ENCODE peak calls at places on chromosomes 16 and 17, in four cellular contexts. K, X, T and C are unnamed samples.

GRCh38 chr16:58048914-58049696 is 23.6 kb downstream of the MMP15 start:
- DNase-seq in K (no peak), X (no peak), T (no peak), C (peak)

GRCh38 chr16:88481851-88482250 is 28.8 kb downstream of the ZFPM1 start:
- DNase-seq in K (no peak), X (no peak), T (no peak), C (no peak)

GRCh38 chr16:55118701-55119260 is 188.1 kb downstream of the IRX5 start:
- DNase-seq in K (no peak), X (no peak), T (no peak), C (no peak)

GRCh38 chr17:10297691-10298090 is 75.1 kb downstream of the MYH13 start:
- DNase-seq in K (no peak), X (no peak), T (no peak), C (no peak)

GRCh38 chr17:51427259-51428255 is 167.2 kb downstream of the UTP18 start:
- DNase-seq in K (no peak), X (no peak), T (no peak), C (peak)

GRCh38 chr16:66372078-66372897 is 5.8 kb downstream of the CDH5 start:
- DNase-seq in K (no peak), X (no peak), T (no peak), C (no peak)

GRCh38 chr16:27740496-27741201 is 190.7 kb downstream of the KATNIP start:
- DNase-seq in K (no peak), X (no peak), T (no peak), C (no peak)

GRCh38 chr17:48470388-48471034 is 40.5 kb upstream of the SKAP1 start:
- DNase-seq in K (no peak), X (no peak), T (no peak), C (no peak)

GRCh38 chr17:74544991-74545441 is 899 bp downstream of the CD300C start:
- DNase-seq in K (no peak), X (no peak), T (no peak), C (no peak)

GRCh38 chr17:17507465-17508011 is 11.3 kb upstream of the RASD1 start:
- DNase-seq in K (no peak), X (no peak), T (no peak), C (no peak)

GRCh38 chr16:2791174-2791573 is 3.8 kb upstream of the PRSS33 start:
- DNase-seq in K (no peak), X (no peak), T (no peak), C (no peak)

GRCh38 chr16:76535-77272 is 1.3 kb upstream of the MPG start:
- DNase-seq in K (peak), X (peak), T (no peak), C (peak)

GRCh38 chr17:37672545-37673078 is 29.4 kb upstream of the DDX52 start:
- DNase-seq in K (no peak), X (no peak), T (no peak), C (no peak)

GRCh38 chr16:85554791-85555548 is 58.2 kb upstream of the GSE1 start:
- DNase-seq in K (no peak), X (peak), T (peak), C (peak)

GRCh38 chr16:70703835-70704381 is 18.1 kb upstream of the MTSS2 start:
- DNase-seq in K (no peak), X (no peak), T (no peak), C (no peak)

GRCh38 chr16:89588413-89589109 is 13.0 kb downstream of the CPNE7 start:
- DNase-seq in K (no peak), X (no peak), T (no peak), C (no peak)

GRCh38 chr16:89395150-89396142 is 94.9 kb downstream of the ANKRD11 start:
- DNase-seq in K (peak), X (peak), T (no peak), C (no peak)

DNA sequence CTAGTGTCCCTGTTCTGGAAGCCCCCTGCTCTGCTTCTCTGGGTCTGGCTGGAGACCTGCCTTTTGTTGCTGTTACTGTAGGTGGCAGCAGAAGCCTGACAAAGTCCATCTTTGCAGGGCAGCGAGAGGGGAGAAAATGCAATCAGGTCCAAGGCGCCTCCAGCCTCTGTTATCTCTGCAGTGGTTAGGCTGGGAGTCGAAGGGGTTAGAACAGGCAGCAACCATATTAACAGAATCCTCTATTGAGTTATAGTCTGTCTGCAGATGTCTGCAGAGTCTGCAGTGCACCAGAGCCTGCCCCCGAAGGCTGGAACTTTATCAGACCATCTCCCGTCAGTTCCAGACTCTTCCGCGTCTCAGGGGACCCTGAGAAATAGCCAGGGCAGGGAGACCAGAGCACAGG is 404.9 kb upstream of the EEF2KMT start:
- DNase-seq in K (no peak), X (no peak), T (no peak), C (no peak)
- TF ChIP-seq CTCF in K (no peak), X (no peak), T (no peak), C (peak)

GRCh38 chr16:9219811-9220210 is 128.4 kb downstream of the HAPSTR1 start:
- DNase-seq in K (no peak), X (no peak), T (no peak), C (no peak)

GRCh38 chr16:9226924-9227323 is 135.5 kb downstream of the HAPSTR1 start:
- DNase-seq in K (no peak), X (no peak), T (no peak), C (no peak)

GRCh38 chr16:9225527-9226316 is 134.3 kb downstream of the HAPSTR1 start:
- DNase-seq in K (no peak), X (no peak), T (no peak), C (peak)
- TF ChIP-seq CTCF in K (no peak), X (no peak), T (no peak), C (peak)

DNA sequence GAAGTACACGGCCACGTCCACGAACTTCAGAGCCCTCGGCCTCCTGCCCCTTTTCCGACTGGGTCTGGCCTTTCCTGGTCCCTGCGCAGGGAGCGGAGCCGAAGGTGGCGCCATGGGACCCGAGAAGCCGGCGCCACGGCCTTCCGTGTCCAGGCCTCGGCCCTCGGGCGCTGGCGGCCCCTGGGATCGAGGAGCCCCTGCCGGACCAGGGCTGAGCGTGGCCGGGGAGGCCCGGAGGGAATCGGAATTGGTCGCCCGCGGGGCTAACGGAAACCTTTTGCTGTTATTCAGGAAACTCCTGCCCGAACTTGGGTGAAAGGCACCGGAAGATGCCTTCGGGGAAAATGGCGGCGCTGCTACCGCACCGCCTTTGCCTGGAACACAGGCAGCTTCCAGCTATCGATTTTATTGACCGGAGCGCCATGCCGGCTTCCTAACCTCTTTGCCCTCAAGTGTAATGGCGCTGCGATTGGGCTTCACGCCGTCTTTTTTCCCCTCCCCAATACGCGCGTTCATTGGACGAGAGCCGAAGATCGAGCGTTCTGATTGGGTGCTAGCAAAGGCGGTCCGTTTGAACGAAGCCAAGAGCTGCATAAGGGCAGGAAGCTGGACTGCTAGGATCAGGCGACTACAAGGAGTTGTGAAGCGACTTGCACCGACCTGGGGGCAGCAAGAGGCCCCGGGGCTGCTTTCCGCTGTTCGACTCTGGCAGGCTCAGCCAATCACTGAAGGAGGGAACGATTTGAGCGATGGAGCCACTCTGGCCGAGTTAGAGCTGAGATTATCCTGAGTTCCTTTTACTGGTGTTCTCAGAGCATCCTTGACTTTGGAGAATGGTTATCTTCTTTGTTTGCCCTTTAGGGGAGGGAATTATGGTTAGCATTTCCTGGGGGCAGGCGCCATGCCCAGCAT is at the start of gene ZNF689:
- DNase-seq in K (peak), X (peak), T (peak), C (peak)
- TF ChIP-seq CTCF in K (no peak), X (no peak), T (no peak), C (no peak)

GRCh38 chr17:43006639-43007551 is at the start of gene IFI35:
- DNase-seq in K (peak), X (peak), T (peak), C (peak)
- TF ChIP-seq CTCF in K (no peak), X (peak), T (peak), C (peak)

GRCh38 chr17:39979865-39980401 is 674 bp upstream of the PSMD3 start:
- DNase-seq in K (no peak), X (peak), T (no peak), C (peak)
- TF ChIP-seq CTCF in K (no peak), X (no peak), T (no peak), C (no peak)

DNA sequence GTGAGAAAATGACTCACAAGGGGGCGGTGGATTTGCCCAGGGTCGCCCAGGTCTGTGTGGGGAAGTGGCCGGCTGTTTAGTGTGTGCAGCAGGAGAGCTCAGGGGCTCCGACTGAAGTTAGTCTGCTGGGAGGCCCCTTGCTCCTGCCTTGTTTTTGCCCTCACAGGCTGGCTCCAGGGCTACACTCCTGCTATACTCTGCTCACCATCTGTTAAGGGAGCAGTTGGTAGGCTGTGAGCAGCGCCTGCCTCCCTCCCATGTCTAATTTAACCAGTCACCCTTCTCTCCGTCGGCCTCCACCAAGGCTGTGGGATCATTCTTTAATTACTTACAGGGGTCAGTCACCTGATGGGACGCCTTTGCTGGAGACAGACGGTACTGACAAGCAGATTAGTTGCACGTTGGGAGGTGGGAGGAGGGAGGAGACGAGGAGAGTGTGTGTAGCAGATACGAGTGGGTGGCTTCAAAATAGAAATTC is 35.5 kb downstream of the KSR1 start:
- DNase-seq in K (no peak), X (no peak), T (no peak), C (no peak)
- TF ChIP-seq CTCF in K (no peak), X (no peak), T (no peak), C (no peak)

DNA sequence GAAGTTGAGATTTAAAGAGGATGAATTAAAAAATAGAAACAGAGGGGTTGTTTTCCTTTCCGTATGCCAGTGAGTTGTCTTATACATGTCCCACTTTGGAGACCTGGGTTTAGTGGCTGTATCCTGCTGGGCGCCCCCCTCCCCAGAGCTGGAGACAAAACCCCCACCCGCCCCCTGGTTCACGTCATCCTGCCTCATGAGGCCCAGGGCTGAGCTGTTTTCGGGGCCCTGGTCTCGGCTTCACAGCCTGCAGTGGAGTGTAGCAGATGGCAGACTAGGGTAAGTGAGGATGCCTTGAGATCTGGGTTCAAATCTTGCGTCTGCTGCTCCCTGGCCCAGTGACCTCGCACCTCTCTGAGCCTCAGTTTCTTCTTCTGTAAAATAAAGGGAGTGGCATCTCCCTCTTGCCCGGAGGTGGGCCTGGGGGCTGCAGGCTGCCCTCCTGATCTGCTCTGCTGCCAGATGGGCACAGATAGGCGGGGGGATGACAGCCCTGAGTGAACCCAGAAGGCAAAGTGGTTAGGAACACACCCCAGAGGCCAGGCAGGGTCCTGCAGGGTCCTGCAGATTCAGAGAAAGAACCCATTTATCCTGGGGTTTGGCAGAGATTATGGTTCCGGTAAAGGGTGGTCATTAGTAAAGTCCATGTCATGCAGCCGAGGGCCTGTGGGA is 45.1 kb downstream of the SOCS3 start:
- DNase-seq in K (no peak), X (no peak), T (no peak), C (no peak)
- TF ChIP-seq CTCF in K (no peak), X (no peak), T (no peak), C (no peak)

GRCh38 chr17:75647061-75647460 is 13.8 kb downstream of the SMIM5 start:
- DNase-seq in K (no peak), X (no peak), T (no peak), C (no peak)

GRCh38 chr17:75647921-75648320 is 14.7 kb downstream of the SMIM5 start:
- DNase-seq in K (no peak), X (no peak), T (no peak), C (no peak)

GRCh38 chr17:75646626-75646968 is 13.4 kb downstream of the SMIM5 start:
- DNase-seq in K (no peak), X (no peak), T (no peak), C (no peak)

GRCh38 chr17:75645501-75645888 is 12.3 kb downstream of the SMIM5 start:
- DNase-seq in K (peak), X (no peak), T (no peak), C (no peak)

GRCh38 chr17:75645889-75646625 is 12.8 kb downstream of the SMIM5 start:
- DNase-seq in K (no peak), X (peak), T (peak), C (peak)
- TF ChIP-seq CTCF in K (no peak), X (no peak), T (no peak), C (no peak)

GRCh38 chr17:65231086-65231485 is 93.9 kb downstream of the RGS9 start:
- DNase-seq in K (no peak), X (no peak), T (no peak), C (no peak)
- TF ChIP-seq CTCF in K (no peak), X (no peak), T (no peak), C (no peak)